ENCODE peak calls at places on chromosomes 3 and 15, in eight cellular contexts. W is pancreas; F is mucosa of descending colon; V is A549; U is B cell; T is activated CD8-positive, alpha-beta T cell treated with anti-CD3 and anti-CD28 coated beads for 36 hours; M is heart left ventricle; X is lung. J is an unnamed sample.
A peak's percentile ranks its signal among the peaks of the same experiment; 100 is the strongest.

GRCh38 chr3:9912294-9912935 is 4.5 kb upstream of the IL17RC start:
- ATAC-seq in W (no peak), F (no peak), V (no peak), U (no peak), T (no peak), M (no peak), X (no peak), J (no peak)

GRCh38 chr3:126498936-126499335 is 18.6 kb downstream of the UROC1 start:
- ATAC-seq in W (no peak), F (no peak), V (no peak), U (no peak), T (no peak), M (no peak), X (no peak), J (no peak)

GRCh38 chr3:130907966-130908365 is 14.1 kb downstream of the ATP2C1 start:
- ATAC-seq in W (no peak), F (no peak), V (no peak), U (no peak), T (peak; percentile 92), M (no peak), X (no peak), J (no peak)

GRCh38 chr15:22262613-22263020 is 182.3 kb downstream of the OR4M2 start:
- ATAC-seq in W (no peak), F (peak; percentile 54), V (peak; percentile 58), U (no peak), T (no peak), M (no peak), X (no peak), J (peak; percentile 40)

GRCh38 chr3:124569761-124570160 is 160.5 kb upstream of the UMPS start:
- ATAC-seq in W (peak; percentile 72), F (no peak), V (no peak), U (no peak), T (no peak), M (peak; percentile 89), X (no peak), J (no peak)

GRCh38 chr15:86588413-86588812 is 508.7 kb downstream of the AGBL1 start:
- ATAC-seq in W (no peak), F (no peak), V (no peak), U (no peak), T (no peak), M (no peak), X (no peak), J (no peak)

GRCh38 chr3:134665243-134665642 is 14.4 kb upstream of the KY start:
- ATAC-seq in W (no peak), F (no peak), V (no peak), U (no peak), T (no peak), M (peak; percentile 29), X (no peak), J (no peak)

GRCh38 chr3:100915706-100916105 is 77.5 kb downstream of the ABI3BP start:
- ATAC-seq in W (no peak), F (no peak), V (no peak), U (no peak), T (no peak), M (no peak), X (no peak), J (no peak)

GRCh38 chr15:86647810-86648440 is 568.3 kb downstream of the AGBL1 start:
- ATAC-seq in W (no peak), F (no peak), V (no peak), U (no peak), T (peak; percentile 40), M (no peak), X (no peak), J (no peak)

GRCh38 chr15:33425149-33425548 is 114.4 kb downstream of the RYR3 start:
- ATAC-seq in W (no peak), F (no peak), V (no peak), U (no peak), T (no peak), M (peak; percentile 68), X (no peak), J (no peak)

GRCh38 chr15:68365140-68365745 is 66.7 kb downstream of the ITGA11 start:
- ATAC-seq in W (peak; percentile 33), F (no peak), V (no peak), U (no peak), T (peak; percentile 65), M (peak; percentile 71), X (peak; percentile 12), J (peak; percentile 51)

GRCh38 chr3:39090922-39091321 is 16.5 kb downstream of the GORASP1 start:
- ATAC-seq in W (no peak), F (no peak), V (no peak), U (no peak), T (peak; percentile 85), M (no peak), X (no peak), J (no peak)

GRCh38 chr3:39088889-39089288 is 18.5 kb downstream of the GORASP1 start:
- ATAC-seq in W (no peak), F (no peak), V (no peak), U (no peak), T (no peak), M (no peak), X (no peak), J (no peak)

GRCh38 chr3:39086066-39086657 is 21.3 kb downstream of the GORASP1 start:
- ATAC-seq in W (no peak), F (peak; percentile 17), V (no peak), U (peak; percentile 77), T (no peak), M (no peak), X (no peak), J (no peak)

GRCh38 chr3:39082652-39083313 is 24.6 kb downstream of the GORASP1 start:
- ATAC-seq in W (no peak), F (no peak), V (no peak), U (no peak), T (peak; percentile 80), M (no peak), X (no peak), J (no peak)

GRCh38 chr3:39088456-39088855 is 19.0 kb downstream of the GORASP1 start:
- ATAC-seq in W (no peak), F (no peak), V (no peak), U (no peak), T (no peak), M (no peak), X (no peak), J (no peak)
- TF ChIP-seq CTCF in W (no peak), F (no peak), V (no peak), U (no peak), T (no peak), M (no peak), X (no peak), J (no peak)

GRCh38 chr3:193574488-193575072 is 18.4 kb upstream of the OPA1 start:
- ATAC-seq in W (no peak), F (no peak), V (no peak), U (no peak), T (no peak), M (no peak), X (no peak), J (no peak)
- TF ChIP-seq CTCF in W (no peak), F (no peak), V (no peak), U (no peak), T (no peak), M (no peak), X (no peak), J (no peak)

GRCh38 chr15:70154440-70155347 is 57.0 kb upstream of the TLE3 start:
- ATAC-seq in W (no peak), F (peak; percentile 22), V (no peak), U (no peak), T (no peak), M (peak; percentile 50), X (no peak), J (peak; percentile 14)

GRCh38 chr15:70156781-70157261 is 59.1 kb upstream of the TLE3 start:
- ATAC-seq in W (peak; percentile 67), F (peak; percentile 10), V (no peak), U (no peak), T (no peak), M (peak; percentile 54), X (no peak), J (peak; percentile 64)

GRCh38 chr15:70152070-70152480 is 54.4 kb upstream of the TLE3 start:
- ATAC-seq in W (peak; percentile 93), F (peak; percentile 45), V (no peak), U (no peak), T (peak; percentile 71), M (peak; percentile 58), X (no peak), J (no peak)

GRCh38 chr15:70151441-70151840 is 53.7 kb upstream of the TLE3 start:
- ATAC-seq in W (no peak), F (no peak), V (no peak), U (no peak), T (no peak), M (no peak), X (no peak), J (no peak)

DNA sequence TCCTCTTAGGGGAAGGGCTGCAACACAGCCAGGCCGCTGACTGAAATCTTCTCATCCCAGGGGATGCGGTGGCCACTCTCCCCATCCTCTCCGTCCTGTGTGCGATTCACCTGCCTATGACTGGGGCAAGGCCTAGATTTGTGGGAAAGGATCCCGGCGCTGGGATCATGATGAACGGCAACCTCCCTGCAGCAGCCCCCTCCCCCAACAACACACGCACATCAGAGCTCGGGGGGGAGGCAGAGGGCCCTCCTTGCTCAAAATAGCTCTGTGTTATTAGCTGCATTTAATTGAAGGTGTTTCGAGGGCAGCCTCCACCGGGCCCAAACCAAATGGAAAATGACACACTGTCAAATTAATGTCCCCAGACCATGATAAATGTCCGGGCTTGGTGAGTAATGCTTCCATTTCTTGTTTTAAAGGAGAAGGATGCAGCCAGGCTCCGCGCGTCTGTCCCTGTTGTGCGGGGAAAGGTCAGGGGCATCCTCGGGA is 56.3 kb upstream of the TLE3 start:
- ATAC-seq in W (no peak), F (no peak), V (no peak), U (no peak), T (no peak), M (no peak), X (no peak), J (no peak)
- TF ChIP-seq CTCF in W (no peak), F (no peak), V (no peak), U (no peak), T (no peak), M (no peak), X (no peak), J (no peak)

DNA sequence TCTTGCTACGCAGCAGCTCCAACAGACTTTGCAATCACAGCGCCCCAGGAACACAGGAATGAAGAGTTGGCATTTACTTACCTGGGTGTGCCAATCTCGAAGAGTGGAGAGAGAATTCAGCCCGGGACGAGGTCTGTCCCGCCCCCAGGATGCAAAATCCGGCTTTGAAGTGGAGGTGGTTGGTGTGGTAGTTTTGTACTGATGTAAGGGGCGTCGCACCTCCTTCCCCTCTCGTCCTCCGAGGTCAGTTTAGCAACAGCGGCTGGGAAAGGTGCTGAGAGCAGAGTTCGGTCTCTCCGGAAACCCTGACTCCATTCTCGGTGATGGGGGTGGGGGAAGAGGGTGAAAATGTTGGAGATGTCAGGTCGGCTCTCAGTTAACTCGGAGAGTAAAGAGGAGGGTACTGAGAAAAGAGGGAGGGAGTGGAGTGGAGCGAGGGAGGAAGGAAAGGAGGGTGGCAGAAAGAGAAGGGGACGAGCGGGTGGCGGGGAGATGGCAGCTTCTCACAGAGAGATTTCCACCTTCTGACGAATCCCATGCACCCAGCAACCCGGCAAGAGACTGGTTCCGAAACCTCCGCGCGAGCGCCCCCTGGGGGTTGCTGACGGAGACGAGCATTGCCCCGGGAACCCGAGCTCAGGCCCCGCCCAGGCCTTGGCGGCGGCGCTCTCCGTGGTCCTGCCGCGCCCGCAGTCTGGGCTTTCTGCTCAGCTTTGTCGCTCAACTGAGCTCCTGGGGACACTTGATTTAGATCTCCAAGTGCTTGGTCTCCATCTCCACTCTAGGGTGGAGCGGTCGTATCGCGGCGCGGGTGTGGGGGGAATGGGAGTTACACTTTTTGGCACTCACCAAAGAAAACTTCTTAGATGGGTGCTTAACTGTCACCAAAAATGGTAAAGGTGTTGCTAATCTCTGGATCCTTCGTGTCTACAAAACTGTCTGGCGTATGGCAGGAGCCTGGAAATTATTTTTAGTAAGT is at the start of gene CPNE4:
- ATAC-seq in W (peak; percentile 100), F (peak; percentile 99), V (peak; percentile 93), U (peak; percentile 49), T (peak; percentile 98), M (peak; percentile 95), X (peak; percentile 95), J (peak; percentile 51)
- TF ChIP-seq CTCF in W (peak; percentile 72), F (peak; percentile 36), V (peak; percentile 68), U (peak; percentile 29), T (peak; percentile 68), M (peak; percentile 58), X (peak; percentile 11), J (peak; percentile 52)

J was measured in gastroesophageal sphincter.